ENCODE peak calls at places on chromosomes 16 and 17, in ten cellular contexts. A, B, F, S, P, I, Y, O, H and R are unnamed samples. For H3K4me1, the result is how much of the 10 kb centered on the place peaks cover.

GRCh38 chr16:4534151-4534790 is 4.3 kb downstream of the CDIP1 start:
- DNase-seq in Y (no peak), F (no peak), O (peak), B (no peak), H (no peak), I (no peak), S (peak), A (no peak), P (no peak), R (no peak)

GRCh38 chr17:45020354-45021138 is 30.9 kb downstream of the DCAKD start:
- DNase-seq in F (no peak), O (no peak), Y (peak), I (no peak), S (no peak), H (peak), B (peak), A (no peak), P (peak), R (no peak)

GRCh38 chr17:44203731-44204452 is 4.2 kb upstream of the ATXN7L3 start:
- DNase-seq in O (no peak), A (no peak), F (peak), S (no peak), I (no peak), Y (no peak), P (no peak), B (no peak), H (peak), R (peak)

GRCh38 chr16:11164482-11165270 is 91.3 kb downstream of the SOCS1 start:
- DNase-seq in F (no peak), B (no peak), S (no peak), H (no peak), Y (no peak), O (peak), I (no peak), P (no peak), A (peak), R (no peak)

GRCh38 chr16:61233718-61234117 is 802.5 kb downstream of the CDH8 start:
- DNase-seq in H (no peak), I (no peak), B (no peak), F (no peak), O (no peak), Y (no peak), P (no peak), A (no peak), S (no peak), R (no peak)

GRCh38 chr17:27384261-27384701 is 72.0 kb upstream of the KSR1 start:
- DNase-seq in S (peak), Y (no peak), B (peak), I (no peak), P (no peak), A (peak), F (peak), O (peak), H (peak), R (no peak)

GRCh38 chr17:15076991-15077663 is 188.0 kb downstream of the PMP22 start:
- DNase-seq in O (no peak), I (no peak), F (no peak), A (no peak), Y (no peak), P (no peak), H (no peak), B (no peak), S (no peak), R (no peak)

GRCh38 chr16:85370881-85371651 is 242.1 kb upstream of the GSE1 start:
- DNase-seq in O (no peak), P (no peak), F (no peak), B (peak), I (peak), H (no peak), S (peak), Y (peak), A (peak), R (no peak)

GRCh38 chr17:43018008-43018853 is 4.0 kb downstream of the VAT1 start:
- DNase-seq in A (no peak), H (no peak), F (no peak), S (no peak), P (peak), Y (no peak), I (no peak), O (no peak), B (no peak), R (no peak)

GRCh38 chr16:7113949-7114348 is 218.7 kb upstream of the RBFOX1 start:
- DNase-seq in I (no peak), S (no peak), O (no peak), Y (no peak), P (no peak), B (no peak), H (no peak), A (no peak), F (no peak), R (no peak)

GRCh38 chr16:82197540-82198240 is 27.7 kb upstream of the MPHOSPH6 start:
- DNase-seq in B (no peak), H (peak), S (no peak), A (no peak), I (no peak), P (no peak), O (no peak), Y (no peak), F (no peak), R (no peak)

GRCh38 chr17:28726396-28726911 is 421 bp upstream of the TLCD1 start:
- DNase-seq in B (peak), I (no peak), F (peak), A (no peak), S (no peak), O (peak), P (no peak), H (peak), Y (peak), R (peak)

GRCh38 chr17:70906808-70907207 is 737.5 kb downstream of the KCNJ2 start:
- DNase-seq in B (no peak), H (peak), P (no peak), A (no peak), S (no peak), O (no peak), Y (no peak), I (peak), F (no peak), R (no peak)

GRCh38 chr17:66412857-66413563 is 110.6 kb downstream of the PRKCA start:
- DNase-seq in B (no peak), I (no peak), O (no peak), S (no peak), Y (no peak), F (no peak), H (no peak), A (no peak), P (no peak), R (no peak)

GRCh38 chr17:82054351-82055022 is 2.8 kb downstream of the GPS1 start:
- DNase-seq in Y (no peak), P (peak), A (peak), F (no peak), B (no peak), S (peak), H (no peak), I (no peak), O (peak), R (no peak)

GRCh38 chr16:12231666-12232065 is 255.1 kb downstream of the SNX29 start:
- DNase-seq in S (no peak), O (no peak), I (no peak), H (no peak), P (no peak), Y (no peak), F (peak), A (no peak), B (no peak), R (no peak)

GRCh38 chr16:70657956-70658355 is 11.6 kb downstream of the IL34 start:
- DNase-seq in S (no peak), F (no peak), Y (no peak), H (no peak), O (no peak), B (peak), I (no peak), P (no peak), A (no peak), R (no peak)

GRCh38 chr16:87165885-87166284 is 151.3 kb downstream of the C16orf95 start:
- DNase-seq in O (no peak), P (no peak), F (no peak), I (no peak), H (no peak), S (no peak), A (no peak), Y (no peak), B (no peak), R (no peak)

GRCh38 chr16:11948819-11949218 is 7.0 kb upstream of the NPIPB2 start:
- DNase-seq in A (no peak), H (no peak), I (no peak), S (no peak), B (no peak), P (no peak), Y (no peak), O (no peak), F (no peak), R (no peak)

GRCh38 chr17:48636177-48637018 is 10.2 kb upstream of the HOXB9 start:
- DNase-seq in I (no peak), P (no peak), H (peak), A (peak), O (peak), B (peak), S (peak), Y (peak), F (peak), R (peak)

GRCh38 chr17:15194859-15195277 is 70.3 kb downstream of the PMP22 start:
- DNase-seq in Y (no peak), O (no peak), H (no peak), F (no peak), A (no peak), S (no peak), I (no peak), P (no peak), B (no peak), R (no peak)

GRCh38 chr16:77282345-77282744 is 83.1 kb downstream of the SYCE1L start:
- DNase-seq in A (no peak), O (no peak), I (no peak), Y (no peak), F (no peak), H (no peak), S (no peak), P (no peak), B (no peak), R (no peak)

GRCh38 chr17:71184716-71185115 is 936.1 kb upstream of the SOX9 start:
- DNase-seq in O (no peak), S (no peak), P (no peak), B (peak), H (no peak), A (no peak), I (no peak), F (no peak), Y (no peak), R (no peak)

GRCh38 chr17:79944821-79945391 is 90.8 kb downstream of the TBC1D16 start:
- DNase-seq in H (no peak), I (no peak), S (no peak), P (no peak), O (no peak), A (peak), Y (peak), F (no peak), B (peak), R (no peak)

GRCh38 chr16:77289331-77289809 is 90.2 kb downstream of the SYCE1L start:
- DNase-seq in Y (no peak), F (peak), H (peak), A (no peak), S (no peak), I (no peak), B (no peak), O (no peak), P (no peak), R (peak)

GRCh38 chr16:54282202-54282922 is 4.2 kb downstream of the IRX3 start:
- DNase-seq in A (peak), F (peak), S (peak), Y (peak), I (peak), B (no peak), P (peak), O (peak), H (peak), R (peak)

GRCh38 chr16:89574681-89575246 is 794 bp upstream of the CPNE7 start:
- DNase-seq in I (no peak), O (peak), Y (peak), A (no peak), F (peak), S (peak), H (peak), B (no peak), P (no peak), R (no peak)

GRCh38 chr16:57262841-57263584 is 18.0 kb downstream of the ARL2BP start:
- DNase-seq in B (peak), I (no peak), Y (no peak), A (peak), H (no peak), O (peak), P (no peak), S (no peak), F (no peak), R (peak)

GRCh38 chr17:73043686-73044581 is 48.6 kb downstream of the SLC39A11 start:
- DNase-seq in O (no peak), F (peak), B (no peak), P (no peak), S (no peak), H (peak), Y (no peak), I (no peak), A (no peak), R (no peak)

GRCh38 chr17:38605852-38606645 is at the start of gene SRCIN1:
- DNase-seq in S (peak), O (peak), I (no peak), A (peak), F (peak), Y (peak), B (peak), P (peak), H (peak), R (peak)

GRCh38 chr16:1105888-1106620 is 10.0 kb upstream of the C1QTNF8 start:
- DNase-seq in I (no peak), Y (peak), H (peak), A (peak), B (peak), O (peak), S (peak), F (peak), P (peak), R (peak)

DNA sequence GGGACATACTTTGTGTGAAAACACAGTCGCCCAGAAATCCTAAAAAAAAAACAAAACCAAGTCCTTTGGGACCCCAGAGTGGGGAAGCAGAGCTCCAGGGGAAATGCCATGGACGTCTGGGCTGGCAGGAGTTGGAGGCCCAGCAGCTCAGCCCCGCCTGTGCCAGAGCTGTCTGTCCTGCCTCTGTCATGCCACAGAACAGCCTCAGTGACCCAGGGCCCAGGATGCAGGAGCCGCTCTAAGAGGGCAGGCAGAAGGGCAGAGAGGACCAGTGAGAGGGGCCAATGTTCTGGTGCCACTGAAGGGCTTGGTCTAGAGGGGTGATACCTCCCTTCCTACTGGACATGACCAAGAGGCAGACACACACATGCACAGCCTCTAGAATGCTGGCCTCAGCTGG is 166.2 kb downstream of the C16orf78 start:
- DNase-seq in F (no peak), P (no peak), B (no peak), H (no peak), I (no peak), S (no peak), O (no peak), Y (no peak), A (no peak), R (no peak)
- H3K4me1 ChIP-seq in F (under half), P (under half), B (under half), H (under half), I (under half), S (under half), O (under half), Y (under half), A (under half), R (under half)

GRCh38 chr17:40404003-40404402 is 13.7 kb downstream of the TOP2A start:
- DNase-seq in A (no peak), B (no peak), Y (no peak), S (no peak), F (no peak), I (no peak), P (no peak), H (no peak), O (no peak), R (no peak)

GRCh38 chr17:40399185-40399584 is 18.5 kb downstream of the TOP2A start:
- DNase-seq in B (no peak), O (no peak), A (no peak), S (no peak), Y (no peak), F (peak), P (no peak), H (peak), I (no peak), R (no peak)

GRCh38 chr17:40407460-40407859 is 10.2 kb downstream of the TOP2A start:
- DNase-seq in Y (no peak), S (no peak), B (no peak), H (no peak), I (no peak), O (no peak), A (no peak), F (no peak), P (no peak), R (no peak)

DNA sequence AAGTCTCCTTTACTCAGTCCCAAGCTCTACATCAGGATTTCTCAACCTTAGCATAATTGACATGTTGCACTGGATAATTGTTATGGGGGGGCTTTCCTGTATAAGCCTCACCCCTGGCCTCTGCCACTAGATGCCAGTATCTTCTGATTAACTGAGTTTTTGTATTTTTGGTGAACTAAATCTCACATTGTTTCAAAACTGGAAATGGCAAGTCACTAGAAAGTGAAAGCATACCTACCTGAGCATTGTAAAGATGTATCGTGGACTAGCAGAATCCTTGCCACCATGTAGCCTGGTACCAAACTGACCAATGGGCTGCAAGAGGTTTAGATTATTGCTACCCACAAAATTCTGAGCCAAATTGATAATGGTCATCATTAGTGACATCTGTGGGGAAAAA is 15.0 kb downstream of the TOP2A start:
- DNase-seq in F (no peak), P (no peak), O (no peak), Y (no peak), A (no peak), S (no peak), H (no peak), B (no peak), I (no peak), R (no peak)
- TF ChIP-seq CTCF in F (no peak), P (no peak), O (no peak), Y (no peak), A (no peak), S (no peak), H (no peak), B (no peak), I (no peak), R (no peak)

GRCh38 chr17:58337600-58338453 is 9.2 kb upstream of the TSPOAP1 start:
- DNase-seq in S (peak), O (peak), B (peak), F (no peak), Y (peak), I (peak), P (no peak), H (peak), A (peak), R (peak)
- H3K4me1 ChIP-seq in S (under half), O (under half), B (under half), F (under half), Y (under half), I (under half), P (under half), H (under half), A (under half), R (under half)

GRCh38 chr16:66752958-66753357 is 1.5 kb upstream of the DYNC1LI2 start:
- DNase-seq in P (no peak), S (no peak), Y (no peak), F (no peak), B (no peak), I (no peak), H (no peak), A (no peak), O (no peak), R (no peak)

GRCh38 chr16:66751135-66751991 is at the start of gene DYNC1LI2:
- DNase-seq in S (peak), P (peak), O (peak), Y (peak), A (peak), B (peak), F (peak), H (peak), I (peak), R (peak)

GRCh38 chr16:66750279-66751134 is 902 bp downstream of the DYNC1LI2 start:
- DNase-seq in P (no peak), O (no peak), I (no peak), A (no peak), F (no peak), B (no peak), Y (peak), H (peak), S (no peak), R (no peak)

GRCh38 chr16:66752379-66752778 is 970 bp upstream of the DYNC1LI2 start:
- DNase-seq in F (no peak), Y (no peak), A (no peak), O (no peak), I (no peak), S (no peak), B (no peak), H (no peak), P (no peak), R (no peak)

DNA sequence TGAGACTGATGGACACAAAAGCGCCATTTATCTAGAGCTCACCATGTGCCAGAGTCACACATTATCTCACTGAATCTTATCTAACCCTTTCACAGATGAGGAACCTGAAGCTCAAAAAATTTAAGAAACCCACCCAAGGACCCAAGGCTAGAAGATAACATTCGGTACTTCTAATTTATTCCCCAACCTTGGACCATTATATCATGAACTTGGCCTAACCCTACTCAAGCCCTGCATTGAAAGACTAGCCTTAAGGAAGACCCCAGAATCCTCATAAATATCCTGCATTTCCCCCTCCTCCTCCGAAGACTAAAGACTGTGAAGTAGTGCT is 548 bp upstream of the DYNC1LI2 start:
- DNase-seq in B (no peak), I (no peak), A (no peak), H (no peak), P (no peak), O (no peak), S (no peak), Y (no peak), F (no peak), R (no peak)
- TF ChIP-seq CTCF in B (no peak), I (no peak), A (no peak), H (no peak), P (no peak), O (peak), S (no peak), Y (peak), F (peak), R (peak)

DNA sequence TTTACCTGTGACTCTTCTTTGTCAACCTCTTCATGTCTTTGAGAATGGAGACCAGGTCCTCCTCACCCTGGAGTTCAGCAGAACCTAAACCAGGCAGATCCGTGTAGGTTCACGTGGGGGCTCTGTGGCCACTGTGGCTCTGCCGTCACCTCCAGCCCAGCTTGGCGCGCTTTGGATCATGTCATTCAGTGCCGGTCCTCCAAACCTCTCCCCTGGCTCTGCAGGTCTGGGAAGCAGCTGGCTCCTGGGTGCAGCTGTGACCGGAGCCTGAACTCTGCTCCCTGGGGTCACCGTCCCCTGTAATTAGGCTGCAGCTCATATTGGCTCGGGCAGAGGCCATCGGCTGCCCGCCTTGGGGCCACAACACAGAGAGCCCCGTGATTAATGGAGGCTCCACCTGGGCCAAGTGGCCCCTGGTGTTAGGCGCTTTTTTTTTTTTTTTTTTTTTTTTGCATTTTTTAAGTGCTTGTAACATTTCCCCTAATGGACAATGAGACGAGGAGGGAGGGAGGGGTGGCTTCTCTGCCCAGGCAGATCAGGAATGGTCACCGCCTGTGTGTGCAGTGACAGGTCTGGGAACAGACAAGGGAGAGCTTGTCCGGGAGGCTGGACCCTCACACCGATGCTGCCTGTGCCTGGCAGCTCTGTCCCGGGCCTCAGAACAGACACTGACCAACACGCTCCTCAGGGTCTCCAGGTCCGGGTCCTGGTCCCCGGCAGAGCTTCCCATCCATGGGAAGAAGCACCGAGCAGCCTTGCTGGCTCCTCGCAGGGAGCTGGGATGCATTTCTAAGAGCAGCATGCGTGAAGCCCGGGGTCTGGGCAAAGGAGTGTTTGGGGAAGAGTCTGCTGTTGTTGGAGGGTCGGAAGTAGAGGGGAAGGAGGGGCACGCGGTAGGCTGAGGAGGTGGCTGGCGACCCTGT is 247.9 kb downstream of the SEC14L1 start:
- DNase-seq in P (no peak), A (peak), Y (no peak), B (no peak), I (no peak), H (no peak), S (no peak), O (no peak), F (no peak), R (peak)
- H3K4me1 ChIP-seq in P (half or more), A (half or more), Y (under half), B (half or more), I (half or more), H (half or more), S (half or more), O (under half), F (under half), R (half or more)